ENCODE peak calls at places on chromosomes 5 and 9, in eight cellular contexts. X is activated naive CD4-positive, alpha-beta T cell treated with anti-CD3 and anti-CD28 coated beads, Interleukin-2, amount 10 ng/mL, durations not matched to agents 7 days and 5 days; T is SK-MEL-5; H is stimulated activated CD4-positive, alpha-beta T cell treated with anti-CD3 and anti-CD28 coated beads, Interleukin-1b, Interleukin-23, amount 100 ng/mL, for 48 hours; C is kidney tubule cell; M is NCI-H1694 treated with DMSO at 0.1 percent for 48 hours; I is G401; K is EH. A is an unnamed sample.

GRCh38 chr9:137891588-137892423 is 14.2 kb downstream of the CACNA1B start:
- DNase-seq in T (no peak), C (no peak), X (no peak), H (no peak), M (no peak), K (no peak), I (peak; percentile 39), A (no peak)

GRCh38 chr9:21841133-21841532 is 38.7 kb downstream of the MTAP start:
- DNase-seq in K (no peak), C (no peak), X (no peak), T (no peak), I (no peak), M (no peak), H (no peak), A (no peak)

GRCh38 chr5:144141581-144141980 is 28.9 kb downstream of the YIPF5 start:
- DNase-seq in H (no peak), C (no peak), T (no peak), X (no peak), K (no peak), I (no peak), M (no peak), A (no peak)

GRCh38 chr5:74109344-74109743 is 483.3 kb downstream of the ARHGEF28 start:
- DNase-seq in X (no peak), T (peak; percentile 43), H (no peak), K (no peak), M (no peak), C (no peak), I (no peak), A (no peak)

GRCh38 chr5:41112486-41113455 is 41.6 kb upstream of the MROH2B start:
- DNase-seq in M (no peak), K (peak; percentile 89), X (no peak), C (no peak), T (no peak), H (no peak), I (no peak), A (no peak)

GRCh38 chr5:5165541-5166002 is 25.4 kb downstream of the ADAMTS16 start:
- DNase-seq in K (no peak), H (no peak), T (no peak), M (no peak), I (peak; percentile 47), C (peak; percentile 69), X (no peak), A (no peak)

GRCh38 chr9:135962696-135963307 is 1.6 kb upstream of the UBAC1 start:
- DNase-seq in M (no peak), X (no peak), C (no peak), I (no peak), T (no peak), H (no peak), K (no peak), A (no peak)

GRCh38 chr5:42951847-42952411 is 88.2 kb downstream of the ANXA2R start:
- DNase-seq in C (peak; percentile 23), T (no peak), M (no peak), I (no peak), H (peak; percentile 42), K (peak; percentile 50), X (peak; percentile 79), A (no peak)

GRCh38 chr5:67160985-67161384 is 35.6 kb downstream of the CD180 start:
- DNase-seq in H (peak; percentile 28), X (peak; percentile 65), K (peak; percentile 70), M (no peak), I (no peak), C (no peak), T (no peak), A (no peak)

GRCh38 chr5:15013654-15014463 is 142.3 kb upstream of the ANKH start:
- DNase-seq in X (no peak), M (peak; percentile 76), T (peak; percentile 89), K (peak; percentile 77), H (no peak), I (peak; percentile 74), C (peak; percentile 76), A (peak; percentile 58)

GRCh38 chr9:124805186-124805585 is 28.3 kb downstream of the OLFML2A start:
- DNase-seq in C (no peak), I (no peak), M (no peak), T (no peak), H (no peak), X (no peak), K (peak; percentile 52), A (no peak)

GRCh38 chr5:181224390-181225234 is 1.5 kb downstream of the TRIM41 start:
- DNase-seq in I (no peak), H (peak; percentile 28), M (no peak), X (peak; percentile 64), C (no peak), K (no peak), T (no peak), A (no peak)

GRCh38 chr5:134140530-134141201 is 26.2 kb downstream of the TCF7 start:
- DNase-seq in M (peak; percentile 64), I (peak; percentile 85), C (peak; percentile 84), X (peak; percentile 77), K (peak; percentile 79), H (peak; percentile 68), T (peak; percentile 86), A (peak; percentile 45)

GRCh38 chr5:139378941-139379361 is 4.1 kb downstream of the SLC23A1 start:
- DNase-seq in X (no peak), M (no peak), T (no peak), I (no peak), H (no peak), C (no peak), K (no peak), A (no peak)

GRCh38 chr9:10212702-10213101 is 400.1 kb downstream of the PTPRD start:
- DNase-seq in I (no peak), T (no peak), H (no peak), X (no peak), K (no peak), M (no peak), C (no peak), A (no peak)

GRCh38 chr9:89635007-89635742 is 30.4 kb downstream of the GADD45G start:
- DNase-seq in K (peak; percentile 23), I (no peak), X (no peak), H (no peak), C (peak; percentile 49), M (no peak), T (no peak), A (no peak)

GRCh38 chr9:116101516-116101915 is 52.1 kb upstream of the PAPPA start:
- DNase-seq in C (peak; percentile 78), K (peak; percentile 77), H (no peak), T (no peak), M (no peak), X (no peak), I (no peak), A (no peak)

GRCh38 chr5:170131235-170131634 is 25.5 kb downstream of the FOXI1 start:
- DNase-seq in H (no peak), C (no peak), T (no peak), X (no peak), K (no peak), M (no peak), I (no peak), A (no peak)

GRCh38 chr5:172445866-172446265 is 8.5 kb downstream of the SH3PXD2B start:
- DNase-seq in I (no peak), H (no peak), C (no peak), K (no peak), M (no peak), T (no peak), X (no peak), A (no peak)

GRCh38 chr5:75366787-75367186 is 29.8 kb downstream of the HMGCR start:
- DNase-seq in K (no peak), M (no peak), X (no peak), C (no peak), T (no peak), I (no peak), H (no peak), A (no peak)

GRCh38 chr5:172868924-172869565 is 35.0 kb downstream of the ERGIC1 start:
- DNase-seq in X (no peak), T (no peak), I (peak; percentile 85), H (no peak), M (no peak), C (peak; percentile 95), K (peak; percentile 97), A (peak; percentile 21)